ENCODE peak calls at places on chromosomes 1 and 21, in five cellular contexts. P is lung, D is OCI-LY7, U is IMR-90, C is uterus. W is an unnamed sample. For H3K9me3 and H3K4me1, the result is how much of the 10 kb centered on the place peaks cover.

GRCh38 chr21:42158846-42159245 is 60.1 kb upstream of the ABCG1 start:
- DNase-seq in P (no peak), D (no peak), U (no peak), C (no peak), W (no peak)

GRCh38 chr1:98884864-98885263 is 119.8 kb downstream of the PLPPR5 start:
- DNase-seq in P (no peak), D (no peak), U (no peak), C (no peak), W (no peak)

GRCh38 chr1:95953668-95954067 is 719.7 kb downstream of the RWDD3 start:
- DNase-seq in P (no peak), D (no peak), U (no peak), C (no peak), W (no peak)

GRCh38 chr1:237814319-237814924 is 76.3 kb downstream of the ZP4 start:
- DNase-seq in P (no peak), D (peak), U (peak), C (no peak), W (no peak)

GRCh38 chr1:52365091-52365745 is 787 bp downstream of the CC2D1B start:
- DNase-seq in P (peak), D (peak), U (peak), C (peak), W (peak)

GRCh38 chr1:247548847-247549246 is at the start of gene GCSAML:
- DNase-seq in P (no peak), D (no peak), U (no peak), C (no peak), W (no peak)

GRCh38 chr1:37055631-37056030 is 21.3 kb upstream of the GRIK3 start:
- DNase-seq in P (no peak), D (no peak), U (no peak), C (no peak), W (no peak)

GRCh38 chr1:77438239-77438913 is 156.6 kb downstream of the AK5 start:
- DNase-seq in P (no peak), D (no peak), U (peak), C (no peak), W (no peak)

GRCh38 chr1:198676253-198676652 is 37.4 kb downstream of the PTPRC start:
- DNase-seq in P (no peak), D (peak), U (no peak), C (no peak), W (no peak)

GRCh38 chr1:213457097-213457680 is 406.1 kb downstream of the RPS6KC1 start:
- DNase-seq in P (no peak), D (no peak), U (no peak), C (no peak), W (peak)

GRCh38 chr1:35559317-35559944 is 1.8 kb downstream of the NCDN start:
- DNase-seq in P (no peak), D (no peak), U (no peak), C (no peak), W (no peak)
- TF ChIP-seq CTCF in P (no peak), D (no peak), U (no peak), C (no peak), W (no peak)

GRCh38 chr1:246117066-246117791 is 389.9 kb downstream of the SMYD3 start:
- DNase-seq in P (peak), D (peak), U (peak), C (no peak), W (no peak)
- H3K9me3 ChIP-seq in P (under half), D (under half), U (under half), C (under half), W (under half)

GRCh38 chr1:6352138-6352563 is 41.4 kb downstream of the ACOT7 start:
- DNase-seq in P (no peak), D (no peak), U (no peak), C (no peak), W (no peak)

GRCh38 chr1:6353948-6354658 is 39.5 kb downstream of the ACOT7 start:
- DNase-seq in P (peak), D (no peak), U (no peak), C (peak), W (no peak)

GRCh38 chr1:6351480-6352137 is 42.0 kb downstream of the ACOT7 start:
- DNase-seq in P (no peak), D (no peak), U (no peak), C (no peak), W (no peak)

GRCh38 chr1:6354659-6355317 is 38.8 kb downstream of the ACOT7 start:
- DNase-seq in P (no peak), D (no peak), U (no peak), C (no peak), W (no peak)

DNA sequence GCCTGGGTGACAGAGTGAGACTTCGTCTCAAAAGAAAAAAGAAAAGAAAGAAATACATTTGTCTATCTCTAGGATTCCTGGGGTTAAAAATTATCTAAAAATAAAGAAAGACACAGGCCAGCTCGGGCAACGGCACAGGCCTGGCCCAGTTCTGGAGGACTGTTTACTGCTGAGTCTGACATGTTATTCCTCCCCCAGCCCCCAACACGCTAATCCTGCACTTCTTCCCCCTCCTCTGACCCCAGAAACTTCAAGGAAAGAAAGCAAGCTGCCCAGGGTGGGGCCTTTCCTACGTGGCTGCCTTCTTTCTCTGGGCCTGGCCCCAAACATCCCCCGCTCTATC is 40.0 kb downstream of the ACOT7 start:
- DNase-seq in P (no peak), D (no peak), U (no peak), C (no peak), W (no peak)
- H3K4me1 ChIP-seq in P (under half), D (under half), U (under half), C (under half), W (under half)

GRCh38 chr1:59997479-59997878 is 70.9 kb upstream of the CYP2J2 start:
- DNase-seq in P (no peak), D (no peak), U (no peak), C (no peak), W (no peak)
- TF ChIP-seq CTCF in P (no peak), D (no peak), U (no peak), C (no peak), W (no peak)

GRCh38 chr21:9760398-9761074 is 760.8 kb upstream of the TPTE start:
- DNase-seq in P (no peak), D (no peak), U (no peak), C (no peak), W (no peak)

GRCh38 chr21:9759972-9760371 is 761.4 kb upstream of the TPTE start:
- DNase-seq in P (no peak), D (no peak), U (no peak), C (no peak), W (no peak)

GRCh38 chr21:9763306-9763705 is 758.1 kb upstream of the TPTE start:
- DNase-seq in P (no peak), D (no peak), U (no peak), C (no peak), W (no peak)

GRCh38 chr21:9767592-9768375 is 753.6 kb upstream of the TPTE start:
- DNase-seq in P (no peak), D (no peak), U (no peak), C (no peak), W (no peak)

GRCh38 chr21:9763807-9764206 is 757.6 kb upstream of the TPTE start:
- DNase-seq in P (no peak), D (no peak), U (no peak), C (no peak), W (no peak)
- H3K9me3 ChIP-seq in P (under half), D (under half), U (under half), C (under half), W (under half)

W was measured in tibial artery.